ENCODE peak calls at places on chromosomes 4 and X, in eight cellular contexts. M is progenitor cell of endocrine pancreas, V is pancreas, Q is astrocyte, B is NCI-H187, R is CD14-positive monocyte, L is NCI-H2081, C is fibroblast of pulmonary artery. U is an unnamed sample.

GRCh38 chr4:84530449-84530848 is 31.4 kb upstream of the NKX6-1 start:
- DNase-seq in B (no peak), V (no peak), C (peak; percentile 13), R (no peak), Q (peak; percentile 19), M (no peak), L (no peak), U (peak; percentile 14)

GRCh38 chr4:8278421-8279287 is 9.1 kb downstream of the HTRA3 start:
- DNase-seq in R (no peak), L (no peak), V (no peak), M (no peak), B (no peak), Q (peak; percentile 73), C (peak; percentile 94), U (peak; percentile 85)

GRCh38 chrX:39819921-39820849 is 277.6 kb downstream of the BCOR start:
- DNase-seq in R (no peak), V (no peak), C (peak; percentile 56), M (no peak), B (peak; percentile 22), L (no peak), Q (no peak), U (no peak)

GRCh38 chrX:41602946-41603345 is 85.8 kb upstream of the GPR34 start:
- DNase-seq in V (no peak), Q (no peak), B (no peak), C (peak; percentile 57), M (no peak), R (no peak), L (no peak), U (no peak)

GRCh38 chr4:36010531-36010930 is 233.8 kb downstream of the ARAP2 start:
- DNase-seq in M (no peak), V (no peak), R (no peak), L (no peak), B (no peak), Q (peak; percentile 83), C (peak; percentile 6), U (no peak)

GRCh38 chr4:7384003-7384928 is 50.5 kb downstream of the PSAPL1 start:
- DNase-seq in M (no peak), Q (no peak), R (no peak), V (peak; percentile 34), L (no peak), C (no peak), B (no peak), U (no peak)

GRCh38 chrX:35680940-35681346 is 117.2 kb upstream of the MAGEB16 start:
- DNase-seq in M (no peak), V (no peak), R (no peak), B (no peak), Q (no peak), C (no peak), L (no peak), U (no peak)

GRCh38 chrX:98795636-98796035 is 1614.4 kb downstream of the PCDH19 start:
- DNase-seq in V (no peak), R (no peak), C (peak; percentile 3), Q (peak; percentile 29), B (no peak), M (no peak), L (no peak), U (peak; percentile 35)

GRCh38 chr4:123943976-123944375 is 547.4 kb downstream of the SPRY1 start:
- DNase-seq in L (no peak), R (no peak), C (peak; percentile 31), Q (no peak), B (no peak), V (no peak), M (no peak), U (no peak)

GRCh38 chrX:144681501-144681900 is 565.8 kb upstream of the SPANXN1 start:
- DNase-seq in V (no peak), L (no peak), C (peak; percentile 1), R (no peak), Q (no peak), B (no peak), M (no peak), U (no peak)

GRCh38 chr4:39256436-39256835 is 74.1 kb downstream of the WDR19 start:
- DNase-seq in L (no peak), M (no peak), R (no peak), Q (peak; percentile 63), V (no peak), C (peak; percentile 49), B (no peak), U (no peak)

GRCh38 chr4:6032249-6033244 is 14.3 kb upstream of the C4orf50 start:
- DNase-seq in B (peak; percentile 73), L (peak; percentile 85), V (no peak), R (no peak), Q (peak; percentile 19), C (no peak), M (no peak), U (peak; percentile 24)

GRCh38 chr4:109952612-109953011 is 39.9 kb downstream of the EGF start:
- DNase-seq in R (no peak), C (no peak), M (no peak), L (no peak), B (no peak), Q (no peak), V (no peak), U (no peak)

GRCh38 chr4:6179362-6179761 is 21.0 kb downstream of the JAKMIP1 start:
- DNase-seq in L (no peak), Q (no peak), C (no peak), B (no peak), R (no peak), M (no peak), V (peak; percentile 13), U (no peak)

GRCh38 chrX:47030339-47030738 is 47.9 kb upstream of the RGN start:
- DNase-seq in R (no peak), C (peak; percentile 80), Q (peak; percentile 27), B (no peak), V (no peak), L (peak; percentile 52), M (no peak), U (peak; percentile 80)

GRCh38 chr4:165394275-165394674 is 15.5 kb downstream of the CPE start:
- DNase-seq in B (no peak), Q (peak; percentile 86), M (no peak), C (peak; percentile 76), L (no peak), V (no peak), R (no peak), U (peak; percentile 88)

GRCh38 chr4:26081795-26082498 is 167.9 kb downstream of the SMIM20 start:
- DNase-seq in L (peak; percentile 57), M (no peak), R (no peak), V (no peak), Q (peak; percentile 23), C (peak; percentile 63), B (peak; percentile 46), U (peak; percentile 49)

GRCh38 chr4:7427326-7428260 is 7.1 kb downstream of the PSAPL1 start:
- DNase-seq in V (peak; percentile 30), L (no peak), Q (no peak), R (no peak), C (no peak), M (no peak), B (no peak), U (no peak)

GRCh38 chr4:130403221-130403620 is 1307.3 kb downstream of the C4orf33 start:
- DNase-seq in C (no peak), M (no peak), V (no peak), B (no peak), R (no peak), Q (no peak), L (no peak), U (no peak)

GRCh38 chrX:39196192-39197102 is 395.2 kb downstream of the MID1IP1 start:
- DNase-seq in L (no peak), V (no peak), B (peak; percentile 3), M (no peak), C (no peak), Q (peak; percentile 89), R (no peak), U (peak; percentile 45)

GRCh38 chrX:93419642-93420041 is 253.7 kb downstream of the NAP1L3 start:
- DNase-seq in B (no peak), V (no peak), Q (no peak), M (no peak), C (no peak), L (no peak), R (no peak), U (no peak)

GRCh38 chrX:101462892-101463291 is 22.4 kb upstream of the ARMCX4 start:
- DNase-seq in B (peak; percentile 1), V (no peak), C (peak; percentile 41), M (no peak), L (peak; percentile 39), R (no peak), Q (no peak), U (peak; percentile 29)

GRCh38 chr4:43264730-43265129 is 372.2 kb downstream of the GRXCR1 start:
- DNase-seq in M (no peak), L (no peak), V (no peak), C (no peak), R (no peak), Q (no peak), B (no peak), U (no peak)

GRCh38 chr4:77347341-77347740 is 190.3 kb downstream of the CCNG2 start:
- DNase-seq in R (no peak), Q (no peak), C (no peak), B (no peak), V (no peak), M (no peak), L (no peak), U (no peak)

GRCh38 chrX:73943572-73943899 is 360.4 kb upstream of the ZCCHC13 start:
- DNase-seq in C (peak; percentile 21), R (no peak), B (no peak), V (no peak), L (no peak), Q (no peak), M (no peak), U (no peak)

GRCh38 chr4:169640261-169640880 is 20.0 kb downstream of the CLCN3 start:
- DNase-seq in R (no peak), Q (peak; percentile 63), L (no peak), M (no peak), B (no peak), C (peak; percentile 76), V (no peak), U (peak; percentile 92)

GRCh38 chr4:110669663-110670062 is 46.8 kb upstream of the PITX2 start:
- DNase-seq in L (no peak), B (no peak), V (no peak), Q (no peak), C (no peak), M (no peak), R (no peak), U (no peak)

GRCh38 chr4:138749303-138749702 is 266.3 kb upstream of the NOCT start:
- DNase-seq in V (no peak), Q (peak; percentile 50), M (no peak), L (no peak), C (peak; percentile 39), R (no peak), B (no peak), U (peak; percentile 80)

GRCh38 chrX:68669094-68669830 is 21.8 kb downstream of the STARD8 start:
- DNase-seq in L (no peak), R (no peak), Q (peak; percentile 41), V (no peak), B (no peak), M (no peak), C (no peak), U (no peak)

GRCh38 chr4:153159728-153160221 is 44.5 kb upstream of the TRIM2 start:
- DNase-seq in L (no peak), R (no peak), B (no peak), M (no peak), Q (peak; percentile 88), V (no peak), C (peak; percentile 82), U (peak; percentile 24)

GRCh38 chrX:80876877-80877276 is 67.2 kb upstream of the BRWD3 start:
- DNase-seq in R (no peak), L (peak; percentile 11), V (no peak), M (no peak), B (no peak), Q (peak; percentile 6), C (peak; percentile 57), U (peak; percentile 56)

GRCh38 chrX:41022579-41022978 is 62.7 kb upstream of the USP9X start:
- DNase-seq in B (no peak), Q (peak; percentile 39), M (no peak), V (no peak), L (no peak), R (no peak), C (peak; percentile 46), U (peak; percentile 47)

GRCh38 chrX:85506871-85507270 is 127.4 kb upstream of the POF1B start:
- DNase-seq in R (no peak), Q (no peak), C (no peak), B (no peak), V (no peak), L (no peak), M (no peak), U (no peak)

GRCh38 chr4:112704991-112705845 is 68.3 kb downstream of the LARP7 start:
- DNase-seq in M (peak; percentile 18), Q (peak; percentile 58), C (peak; percentile 61), R (no peak), L (no peak), V (peak; percentile 70), B (no peak), U (peak; percentile 52)